ENCODE peak calls at places on chromosome 15, in five cellular contexts. N is esophagus muscularis mucosa, M is ovary, F is pancreas, S is IMR-90. H is an unnamed sample.

GRCh38 chr15:41919954-41920538 is 26.2 kb upstream of the SPTBN5 start:
- DNase-seq in N (no peak), M (peak; percentile 71), F (peak; percentile 87), S (peak; percentile 97), H (no peak)

GRCh38 chr15:62877276-62877857 is 165.2 kb upstream of the TPM1 start:
- DNase-seq in N (no peak), M (no peak), F (no peak), S (no peak), H (no peak)

GRCh38 chr15:100341662-100342560 is at the start of gene ADAMTS17:
- DNase-seq in N (peak; percentile 99), M (peak; percentile 97), F (peak; percentile 97), S (peak; percentile 39), H (peak; percentile 95)

GRCh38 chr15:46386356-46386755 is 751.5 kb downstream of the SQOR start:
- DNase-seq in N (no peak), M (no peak), F (no peak), S (no peak), H (no peak)

GRCh38 chr15:85002517-85002916 is 20.9 kb downstream of the PDE8A start:
- DNase-seq in N (no peak), M (no peak), F (no peak), S (no peak), H (no peak)

GRCh38 chr15:26051771-26052685 is 188.9 kb upstream of the ATP10A start:
- DNase-seq in N (no peak), M (no peak), F (peak; percentile 22), S (no peak), H (no peak)

GRCh38 chr15:45117327-45118130 is 3.4 kb downstream of the DUOXA2 start:
- DNase-seq in N (no peak), M (no peak), F (no peak), S (no peak), H (no peak)

GRCh38 chr15:38559131-38559530 is 5.5 kb downstream of the RASGRP1 start:
- DNase-seq in N (no peak), M (no peak), F (no peak), S (no peak), H (no peak)

GRCh38 chr15:98865397-98866339 is 141.9 kb downstream of the PGPEP1L start:
- DNase-seq in N (no peak), M (peak; percentile 82), F (peak; percentile 76), S (peak; percentile 68), H (peak; percentile 67)

GRCh38 chr15:101439920-101440319 is 49.6 kb downstream of the PCSK6 start:
- DNase-seq in N (no peak), M (no peak), F (no peak), S (peak; percentile 24), H (no peak)

GRCh38 chr15:77634266-77634962 is 1.7 kb upstream of the LINGO1 start:
- DNase-seq in N (no peak), M (peak; percentile 41), F (peak; percentile 69), S (peak; percentile 38), H (peak; percentile 57)

GRCh38 chr15:90062023-90062728 is 40.1 kb downstream of the IDH2 start:
- DNase-seq in N (no peak), M (peak; percentile 71), F (peak; percentile 80), S (no peak), H (peak; percentile 77)

GRCh38 chr15:77414781-77415442 is 5.0 kb downstream of the PEAK1 start:
- DNase-seq in N (no peak), M (no peak), F (no peak), S (no peak), H (no peak)

GRCh38 chr15:48096813-48097212 is 24.0 kb upstream of the SLC24A5 start:
- DNase-seq in N (peak; percentile 39), M (no peak), F (no peak), S (peak; percentile 88), H (no peak)

GRCh38 chr15:34348735-34349300 is 5.7 kb downstream of the NUTM1 start:
- DNase-seq in N (no peak), M (no peak), F (no peak), S (no peak), H (no peak)

GRCh38 chr15:65303687-65304392 is 637 bp upstream of the RNU5B-1 start:
- DNase-seq in N (no peak), M (peak; percentile 44), F (peak; percentile 65), S (peak; percentile 43), H (peak; percentile 79)

GRCh38 chr15:81101894-81102815 is 31.9 kb upstream of the CFAP161 start:
- DNase-seq in N (peak; percentile 57), M (no peak), F (no peak), S (no peak), H (no peak)

GRCh38 chr15:59298255-59298856 is 74.3 kb downstream of the MYO1E start:
- DNase-seq in N (no peak), M (no peak), F (no peak), S (peak; percentile 20), H (no peak)

DNA sequence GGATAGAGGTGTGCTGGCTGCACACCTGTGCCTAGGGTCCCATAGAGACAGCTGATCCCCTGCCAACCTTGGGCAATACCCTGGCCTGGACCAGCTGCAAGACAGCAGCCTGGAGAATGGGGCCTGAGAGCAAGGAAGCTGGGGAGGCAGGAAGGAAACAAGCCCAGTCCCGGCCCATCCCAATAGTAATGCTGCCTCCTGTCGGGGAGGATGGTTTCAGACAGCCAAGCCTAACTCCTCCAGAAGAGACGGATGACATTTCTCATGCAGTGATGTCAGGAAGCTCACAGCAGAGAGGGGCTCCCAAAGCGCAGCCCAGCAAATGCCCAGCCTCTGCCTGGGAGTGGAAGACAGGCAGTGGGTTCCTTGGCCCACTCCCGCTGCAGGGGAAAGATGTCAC is 408.8 kb downstream of the OCA2 start:
- DNase-seq in N (no peak), M (no peak), F (no peak), S (no peak), H (no peak)
- TF ChIP-seq CTCF in N (no peak), M (no peak), F (no peak), S (no peak), H (no peak)

DNA sequence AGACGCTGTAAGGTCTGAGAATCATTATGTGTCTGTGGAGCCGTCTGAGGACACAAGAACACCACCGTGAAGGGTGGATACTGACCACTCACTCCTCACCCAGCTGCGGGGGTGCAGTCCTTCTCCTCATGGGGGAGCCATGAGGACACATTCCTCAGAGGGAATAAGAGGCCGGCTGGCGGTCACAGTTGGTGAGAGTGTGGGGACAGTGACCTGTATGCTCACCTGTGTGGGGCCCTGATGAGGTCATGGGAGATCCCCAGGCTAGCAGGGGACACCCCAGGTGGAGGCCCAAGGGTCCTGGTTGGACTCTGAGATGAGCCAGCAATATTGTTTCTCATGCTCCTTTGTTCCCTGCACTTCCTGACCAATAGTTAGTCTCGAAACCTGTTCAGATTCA is 2.5 kb upstream of the TRPM1 start:
- DNase-seq in N (peak; percentile 86), M (no peak), F (no peak), S (no peak), H (no peak)
- H3K4me1 ChIP-seq in N (no peaks in the 10 kb centered on the region), M (no peaks in the 10 kb centered on the region), F (no peaks in the 10 kb centered on the region), S (no peaks in the 10 kb centered on the region), H (no peaks in the 10 kb centered on the region)

GRCh38 chr15:83898295-83898694 is 244.4 kb downstream of the ADAMTSL3 start:
- DNase-seq in N (no peak), M (no peak), F (no peak), S (no peak), H (no peak)
- H3K27ac ChIP-seq in N (no peak overlapping the region), M (no peak overlapping the region), F (no peak overlapping the region), S (no peak overlapping the region), H (no peak overlapping the region)

GRCh38 chr15:32844118-32844711 is 126.4 kb downstream of the GREM1 start:
- DNase-seq in N (no peak), M (no peak), F (no peak), S (peak; percentile 70), H (no peak)
- TF ChIP-seq CTCF in N (peak; percentile 61), M (peak; percentile 13), F (peak; percentile 45), S (peak; percentile 63), H (peak; percentile 10)

GRCh38 chr15:40344631-40345120 is 3.9 kb upstream of the CCDC9B start:
- DNase-seq in N (no peak), M (no peak), F (peak; percentile 58), S (peak; percentile 69), H (peak; percentile 70)

GRCh38 chr15:40345867-40346578 is 4.8 kb upstream of the PHGR1 start:
- DNase-seq in N (no peak), M (no peak), F (no peak), S (no peak), H (no peak)

GRCh38 chr15:40346579-40347558 is 4.0 kb upstream of the PHGR1 start:
- DNase-seq in N (no peak), M (no peak), F (no peak), S (no peak), H (no peak)

GRCh38 chr15:40344217-40344616 is 3.5 kb upstream of the CCDC9B start:
- DNase-seq in N (no peak), M (no peak), F (no peak), S (peak; percentile 52), H (no peak)

GRCh38 chr15:40345225-40345866 is 4.6 kb upstream of the CCDC9B start:
- DNase-seq in N (no peak), M (no peak), F (no peak), S (no peak), H (no peak)
- H3K4me1 ChIP-seq in N (peaks cover 46% of the 10 kb centered on the region), M (peaks cover 8% of the 10 kb centered on the region), F (no peaks in the 10 kb centered on the region), S (peaks cover 23% of the 10 kb centered on the region), H (no peaks in the 10 kb centered on the region)